ENCODE peak calls at places on chromosome X, in nine cellular contexts. D, G, I, Y, K, O, J, U and L are unnamed samples.

GRCh38 chrX:100928660-100929613 is at the start of gene XKRX:
- DNase-seq in K (peak), J (peak), D (peak), U (no peak), G (peak), Y (peak), O (peak), I (peak), L (no peak)

GRCh38 chrX:39201305-39201990 is 400.2 kb downstream of the MID1IP1 start:
- DNase-seq in K (no peak), D (no peak), O (no peak), I (no peak), J (no peak), G (no peak), U (no peak), Y (peak), L (no peak)

GRCh38 chrX:34371740-34372139 is 239.6 kb upstream of the FAM47A start:
- DNase-seq in K (no peak), D (no peak), G (no peak), U (no peak), Y (no peak), J (no peak), O (no peak), I (no peak), L (no peak)

GRCh38 chrX:110671068-110671803 is 124.4 kb downstream of the CHRDL1 start:
- DNase-seq in J (no peak), K (no peak), U (no peak), I (no peak), G (no peak), Y (peak), O (no peak), D (no peak), L (no peak)

GRCh38 chrX:78945186-78945912 is at the start of gene P2RY10:
- DNase-seq in U (peak), D (no peak), K (no peak), O (no peak), J (no peak), G (no peak), Y (no peak), I (no peak), L (no peak)

GRCh38 chrX:68432648-68433047 is 647 bp downstream of the OPHN1 start:
- DNase-seq in O (no peak), D (no peak), J (no peak), U (no peak), I (no peak), G (peak), Y (no peak), K (no peak), L (no peak)

GRCh38 chrX:40130207-40130606 is 32.4 kb upstream of the BCOR start:
- DNase-seq in D (no peak), G (no peak), U (no peak), I (no peak), J (peak), O (no peak), Y (peak), K (no peak), L (no peak)

GRCh38 chrX:107738768-107739167 is 36.8 kb downstream of the TSC22D3 start:
- DNase-seq in D (no peak), I (no peak), O (no peak), U (no peak), Y (no peak), K (no peak), G (no peak), J (no peak), L (no peak)

GRCh38 chrX:148500428-148501120 is at the start of gene AFF2:
- DNase-seq in O (peak), D (no peak), Y (peak), K (peak), J (peak), U (peak), I (peak), G (peak), L (no peak)

GRCh38 chrX:9928083-9928482 is 39.1 kb upstream of the CLDN34 start:
- DNase-seq in D (no peak), Y (no peak), G (no peak), K (no peak), I (no peak), J (no peak), O (no peak), U (no peak), L (no peak)

GRCh38 chrX:48927736-48928382 is 9.0 kb upstream of the PIM2 start:
- DNase-seq in I (no peak), O (no peak), U (no peak), J (no peak), K (no peak), Y (no peak), G (no peak), D (no peak), L (no peak)

GRCh38 chrX:132364313-132364712 is 124.5 kb downstream of the MBNL3 start:
- DNase-seq in O (no peak), D (no peak), U (no peak), I (no peak), K (no peak), Y (peak), J (no peak), G (no peak), L (no peak)

DNA sequence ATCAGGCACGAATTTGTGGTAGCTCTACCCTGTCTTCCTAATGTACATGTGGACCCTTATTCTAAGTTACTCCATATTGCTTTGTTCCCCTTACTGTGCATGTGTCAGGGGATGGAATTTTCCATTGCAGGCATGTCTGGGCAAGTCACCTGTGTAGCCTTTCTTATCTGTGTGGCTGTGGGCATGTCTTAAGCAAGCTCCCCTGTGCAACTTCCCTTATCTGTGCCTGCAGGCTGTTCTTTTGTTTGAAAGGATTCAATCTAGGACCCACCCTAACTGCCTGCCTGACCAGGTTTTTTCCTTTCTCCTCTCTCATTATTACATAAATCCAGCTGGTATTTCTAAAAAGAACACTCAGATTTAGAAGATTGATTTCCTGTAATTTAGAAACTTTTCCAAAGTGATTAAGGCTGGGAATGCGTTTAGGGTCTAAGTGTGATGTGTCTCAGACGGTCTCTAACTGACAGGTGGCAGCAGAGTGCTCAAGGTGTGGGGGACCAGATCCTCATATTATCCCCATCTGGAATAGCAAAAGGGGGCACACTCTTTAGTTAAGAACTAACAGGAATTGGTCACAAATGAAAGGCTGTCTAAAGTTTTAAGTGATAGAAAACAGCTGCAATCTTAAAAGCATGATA is 198.9 kb upstream of the PPP1R2C start:
- DNase-seq in Y (peak), D (no peak), U (no peak), I (no peak), O (no peak), K (no peak), G (no peak), J (no peak), L (no peak)
- TF ChIP-seq CTCF in Y (no peak), D (no peak), U (no peak), I (no peak), O (no peak), K (no peak), G (no peak), J (no peak), L (no peak)

DNA sequence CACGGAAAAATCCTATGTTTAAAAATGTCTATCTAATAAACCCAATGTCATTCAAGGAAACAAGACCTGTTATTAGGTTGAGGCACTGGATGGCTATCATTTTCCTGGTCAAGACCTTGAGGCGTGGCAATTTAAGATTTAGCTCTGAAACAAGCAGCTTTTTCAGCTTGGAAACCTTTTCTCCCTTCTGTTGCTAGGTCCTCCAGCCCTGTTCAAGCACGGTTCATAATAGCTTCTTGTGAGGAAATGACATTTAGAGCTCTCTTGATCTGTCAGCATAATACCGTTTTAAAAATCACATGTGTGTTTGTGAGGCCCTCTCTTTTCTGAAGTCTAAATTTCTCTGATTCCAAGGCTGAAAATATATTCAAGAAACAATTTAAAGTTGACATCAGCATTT is 133.6 kb upstream of the GRPR start:
- DNase-seq in O (no peak), U (no peak), K (no peak), G (no peak), I (no peak), Y (no peak), J (no peak), D (no peak), L (no peak)
- TF ChIP-seq CTCF in O (no peak), U (no peak), K (no peak), G (no peak), I (no peak), Y (no peak), J (no peak), D (no peak), L (no peak)

GRCh38 chrX:63186137-63186536 is 165.0 kb downstream of the SPIN4 start:
- DNase-seq in Y (no peak), U (no peak), J (no peak), D (no peak), I (no peak), O (no peak), K (no peak), G (no peak), L (no peak)
- TF ChIP-seq CTCF in Y (no peak), U (no peak), J (no peak), D (no peak), I (no peak), O (no peak), K (no peak), G (no peak), L (no peak)

DNA sequence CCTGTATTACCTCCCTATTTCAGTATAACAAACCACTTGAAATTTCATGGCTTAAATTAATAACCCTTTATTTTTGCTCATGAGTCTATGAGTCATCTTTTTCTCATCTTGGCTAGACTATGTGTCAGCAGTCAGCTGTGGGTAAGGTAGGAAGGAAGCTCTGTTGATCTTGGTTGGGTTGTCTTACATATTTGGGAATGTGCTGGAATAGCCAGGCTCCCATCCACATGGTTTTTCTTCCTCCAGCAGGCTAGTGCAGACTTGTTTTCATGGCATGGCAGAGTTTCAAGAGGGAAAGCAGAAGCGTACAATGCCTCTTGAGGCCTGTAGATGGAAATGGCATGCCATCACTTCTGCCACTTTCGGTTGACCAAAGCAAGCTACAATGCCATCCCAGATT is 89.7 kb downstream of the LINC00632 start:
- DNase-seq in I (no peak), G (no peak), J (no peak), Y (peak), O (no peak), K (no peak), D (no peak), U (no peak), L (no peak)
- TF ChIP-seq CTCF in I (no peak), G (no peak), J (no peak), Y (no peak), O (no peak), K (no peak), D (no peak), U (no peak), L (no peak)

GRCh38 chrX:139126493-139126892 is 404.0 kb upstream of the F9 start:
- DNase-seq in I (peak), J (no peak), G (peak), O (no peak), K (no peak), Y (peak), U (no peak), D (no peak), L (no peak)
- TF ChIP-seq CTCF in I (peak), J (peak), G (peak), O (peak), K (no peak), Y (peak), U (no peak), D (peak), L (peak)

GRCh38 chrX:129522184-129523059 is 868 bp downstream of the SMARCA1 start:
- DNase-seq in D (no peak), O (peak), I (peak), U (no peak), G (peak), J (peak), Y (peak), K (no peak), L (peak)
- TF ChIP-seq CTCF in D (peak), O (no peak), I (no peak), U (no peak), G (peak), J (no peak), Y (peak), K (no peak), L (no peak)

DNA sequence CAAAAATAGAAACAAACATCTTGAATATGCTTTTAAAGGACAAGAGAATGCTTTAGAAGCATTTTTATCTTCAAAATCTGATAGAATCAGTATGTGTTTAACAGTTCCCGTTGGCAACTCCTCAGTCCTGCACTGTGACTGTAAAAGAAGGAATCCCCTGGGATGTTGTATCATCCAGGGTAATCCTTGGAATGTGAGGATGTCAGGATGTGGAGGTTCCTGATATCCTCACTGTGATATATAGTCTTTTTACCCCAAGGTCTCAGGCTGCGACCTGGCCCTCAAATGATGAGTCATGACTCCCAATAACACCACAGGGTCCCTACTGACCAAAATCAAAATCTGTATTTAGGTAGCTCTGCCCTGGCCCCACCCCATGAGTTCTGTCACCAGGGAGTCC is 53.2 kb downstream of the PTCHD1 start:
- DNase-seq in G (no peak), K (no peak), O (no peak), Y (no peak), U (no peak), J (no peak), I (no peak), D (no peak), L (no peak)
- TF ChIP-seq CTCF in G (no peak), K (no peak), O (no peak), Y (no peak), U (no peak), J (no peak), I (no peak), D (no peak), L (no peak)

DNA sequence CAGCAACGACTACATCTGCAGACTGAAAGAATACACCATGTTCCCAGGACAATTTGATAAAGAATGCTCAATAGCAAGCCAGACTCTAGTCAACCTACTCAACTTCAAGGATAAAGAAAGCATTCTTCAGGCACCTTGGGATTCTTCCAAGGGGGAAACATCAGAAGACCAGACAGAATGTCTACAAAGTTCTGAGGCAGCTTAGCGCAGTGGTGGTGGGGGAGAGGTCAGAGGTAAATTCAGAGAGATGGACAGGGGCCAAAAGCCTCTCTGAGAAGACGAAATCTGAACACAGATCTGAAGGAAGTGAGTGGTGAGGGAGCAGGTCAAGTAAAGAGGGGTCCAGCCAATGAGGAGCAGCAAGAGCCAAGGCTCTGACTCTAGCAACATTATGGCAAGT is 27.6 kb upstream of the IRAK1 start:
- DNase-seq in G (no peak), D (no peak), Y (no peak), K (no peak), I (no peak), O (no peak), U (no peak), J (no peak), L (no peak)
- TF ChIP-seq CTCF in G (no peak), D (no peak), Y (no peak), K (no peak), I (no peak), O (no peak), U (no peak), J (no peak), L (no peak)

GRCh38 chrX:83916525-83916924 is 55.6 kb downstream of the CYLC1 start:
- DNase-seq in O (no peak), K (no peak), Y (peak), I (no peak), J (no peak), U (no peak), G (peak), D (no peak), L (no peak)
- TF ChIP-seq CTCF in O (peak), K (no peak), Y (peak), I (no peak), J (peak), U (no peak), G (peak), D (peak), L (no peak)

GRCh38 chrX:13762015-13762414 is 27.5 kb downstream of the OFD1 start:
- DNase-seq in J (no peak), Y (no peak), I (no peak), G (no peak), D (no peak), K (no peak), O (no peak), U (no peak), L (no peak)

GRCh38 chrX:13764765-13765164 is 30.2 kb downstream of the OFD1 start:
- DNase-seq in U (no peak), K (no peak), Y (no peak), I (no peak), D (no peak), J (peak), G (peak), O (no peak), L (no peak)

GRCh38 chrX:13761606-13762005 is 27.1 kb downstream of the OFD1 start:
- DNase-seq in K (no peak), J (no peak), G (peak), I (no peak), D (no peak), O (no peak), Y (peak), U (no peak), L (no peak)

GRCh38 chrX:13764284-13764683 is 29.7 kb downstream of the OFD1 start:
- DNase-seq in D (no peak), G (no peak), O (no peak), Y (no peak), K (no peak), I (no peak), U (no peak), J (no peak), L (no peak)

DNA sequence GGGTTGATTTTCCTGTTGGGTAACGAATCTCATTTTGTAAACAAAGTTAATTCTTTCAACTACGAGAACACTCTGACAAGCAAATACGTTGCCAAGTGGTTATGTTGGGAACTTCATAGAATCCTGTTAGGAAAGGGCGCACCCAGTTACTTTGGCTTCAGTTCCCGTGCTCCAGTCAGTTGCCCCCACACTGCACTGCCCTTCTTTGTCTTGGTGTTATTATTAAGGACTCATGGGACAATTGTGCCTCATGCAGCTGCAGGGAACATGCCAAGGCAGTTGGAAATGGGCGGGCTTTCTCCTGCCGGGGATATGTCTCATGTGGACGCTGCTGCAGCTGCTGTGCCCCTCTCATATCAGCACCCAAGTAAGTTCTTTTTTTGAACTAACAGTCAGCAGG is 28.9 kb downstream of the OFD1 start:
- DNase-seq in D (no peak), G (no peak), U (no peak), I (no peak), Y (no peak), O (no peak), J (no peak), K (no peak), L (no peak)
- TF ChIP-seq CTCF in D (no peak), G (no peak), U (no peak), I (no peak), Y (no peak), O (peak), J (no peak), K (no peak), L (no peak)